ENCODE peak calls at places on chromosomes 6 and 20, in ten cellular contexts. G, N, D, Q, H, J, B, I, E and C are unnamed samples.
A peak's percentile ranks its signal among the peaks of the same experiment; 100 is the strongest.

GRCh38 chr6:81683928-81684327 is 68.6 kb downstream of the TENT5A start:
- DNase-seq in G (no peak), N (no peak), D (no peak), Q (no peak), H (no peak), J (peak; percentile 25), B (no peak), I (no peak), E (peak; percentile 2), C (no peak)

GRCh38 chr6:11392778-11393507 is 144.6 kb upstream of the TMEM170B start:
- DNase-seq in G (no peak), N (no peak), D (peak; percentile 62), Q (no peak), H (peak; percentile 30), J (peak; percentile 75), B (no peak), I (peak; percentile 87), E (no peak), C (no peak)

GRCh38 chr6:149464411-149464810 is 20.4 kb downstream of the ZC3H12D start:
- DNase-seq in G (no peak), N (no peak), D (peak; percentile 26), Q (no peak), H (no peak), J (peak; percentile 8), B (no peak), I (no peak), E (no peak), C (no peak)

GRCh38 chr20:55252525-55252924 is 752.8 kb downstream of the CBLN4 start:
- DNase-seq in G (no peak), N (no peak), D (no peak), Q (no peak), H (no peak), J (no peak), B (no peak), I (no peak), E (peak; percentile 59), C (peak; percentile 52)

GRCh38 chr6:154157082-154157481 is 118.0 kb downstream of the OPRM1 start:
- DNase-seq in G (no peak), N (no peak), D (no peak), Q (no peak), H (no peak), J (no peak), B (no peak), I (no peak), E (no peak), C (no peak)

GRCh38 chr6:133512410-133513016 is 271.4 kb downstream of the EYA4 start:
- DNase-seq in G (peak; percentile 51), N (peak; percentile 21), D (peak; percentile 51), Q (peak; percentile 7), H (no peak), J (peak; percentile 35), B (no peak), I (peak; percentile 22), E (peak; percentile 51), C (peak; percentile 60)

GRCh38 chr20:25214416-25214770 is 18.9 kb downstream of the ENTPD6 start:
- DNase-seq in G (no peak), N (no peak), D (no peak), Q (no peak), H (no peak), J (no peak), B (no peak), I (no peak), E (no peak), C (no peak)

GRCh38 chr6:111242452-111242851 is 155.1 kb downstream of the SLC16A10 start:
- DNase-seq in G (no peak), N (no peak), D (peak; percentile 54), Q (no peak), H (no peak), J (peak; percentile 66), B (no peak), I (no peak), E (peak; percentile 74), C (peak; percentile 11)

GRCh38 chr20:62513991-62514390 is 38.2 kb upstream of the GATA5 start:
- DNase-seq in G (no peak), N (no peak), D (no peak), Q (no peak), H (no peak), J (no peak), B (no peak), I (no peak), E (no peak), C (no peak)

GRCh38 chr6:44268095-44268628 is 2.1 kb upstream of the TMEM151B start:
- DNase-seq in G (peak; percentile 60), N (no peak), D (peak; percentile 63), Q (peak; percentile 64), H (no peak), J (peak; percentile 25), B (peak; percentile 46), I (peak; percentile 58), E (no peak), C (peak; percentile 71)

GRCh38 chr6:166112580-166112979 is 55.1 kb downstream of the TBXT start:
- DNase-seq in G (no peak), N (no peak), D (peak; percentile 57), Q (no peak), H (no peak), J (peak; percentile 96), B (no peak), I (no peak), E (peak; percentile 82), C (peak; percentile 86)

GRCh38 chr6:4819706-4820283 is 43.6 kb downstream of the CDYL start:
- DNase-seq in G (no peak), N (no peak), D (peak; percentile 12), Q (no peak), H (no peak), J (peak; percentile 30), B (no peak), I (no peak), E (no peak), C (peak; percentile 12)

GRCh38 chr6:111687652-111688051 is 82.0 kb upstream of the TRAF3IP2 start:
- DNase-seq in G (no peak), N (no peak), D (no peak), Q (no peak), H (no peak), J (no peak), B (no peak), I (no peak), E (no peak), C (no peak)

GRCh38 chr6:89483111-89483720 is 50.3 kb downstream of the ANKRD6 start:
- DNase-seq in G (peak; percentile 52), N (peak; percentile 39), D (no peak), Q (no peak), H (peak; percentile 36), J (peak; percentile 10), B (no peak), I (no peak), E (no peak), C (peak; percentile 6)

GRCh38 chr20:62743777-62744317 is 35.2 kb downstream of the NTSR1 start:
- DNase-seq in G (no peak), N (no peak), D (no peak), Q (no peak), H (peak; percentile 5), J (no peak), B (no peak), I (no peak), E (no peak), C (no peak)

GRCh38 chr6:149563203-149563927 is 2.8 kb upstream of the GINM1 start:
- DNase-seq in G (no peak), N (no peak), D (peak; percentile 68), Q (no peak), H (no peak), J (peak; percentile 74), B (no peak), I (no peak), E (peak; percentile 78), C (peak; percentile 74)

GRCh38 chr6:117930645-117931044 is 23.6 kb downstream of the SLC35F1 start:
- DNase-seq in G (no peak), N (no peak), D (no peak), Q (no peak), H (no peak), J (peak; percentile 22), B (no peak), I (no peak), E (peak; percentile 51), C (peak; percentile 16)

GRCh38 chr6:68778356-68779020 is 143.4 kb downstream of the ADGRB3 start:
- DNase-seq in G (peak; percentile 8), N (peak; percentile 39), D (peak; percentile 23), Q (peak; percentile 36), H (no peak), J (no peak), B (peak; percentile 83), I (peak; percentile 13), E (peak; percentile 54), C (no peak)